ENCODE peak calls at places on chromosomes 6 and 20, in six cellular contexts. P, T, K, F, O and U are unnamed samples.
A peak's percentile ranks its signal among the peaks of the same experiment; 100 is the strongest.

GRCh38 chr6:33974030-33974429 is 170.2 kb upstream of the MLN start:
- DNase-seq in P (no peak), T (no peak), K (no peak), F (no peak), O (no peak), U (no peak)

GRCh38 chr6:143176090-143177021 is 115.7 kb downstream of the AIG1 start:
- DNase-seq in P (no peak), T (no peak), K (no peak), F (no peak), O (no peak), U (no peak)

GRCh38 chr6:159701413-159701999 is 8.5 kb upstream of the SOD2 start:
- DNase-seq in P (no peak), T (no peak), K (peak; percentile 70), F (no peak), O (no peak), U (no peak)

GRCh38 chr6:31204751-31205145 is 34.3 kb upstream of the POU5F1 start:
- DNase-seq in P (no peak), T (no peak), K (no peak), F (no peak), O (no peak), U (no peak)

GRCh38 chr6:114830515-114830914 is 487.7 kb upstream of the HS3ST5 start:
- DNase-seq in P (no peak), T (no peak), K (no peak), F (no peak), O (no peak), U (no peak)

GRCh38 chr6:122781716-122782115 is 2.2 kb downstream of the FABP7 start:
- DNase-seq in P (no peak), T (no peak), K (no peak), F (no peak), O (no peak), U (no peak)

GRCh38 chr6:119344306-119344705 is 5.3 kb downstream of the MAN1A1 start:
- DNase-seq in P (no peak), T (no peak), K (no peak), F (no peak), O (no peak), U (no peak)

GRCh38 chr6:129393659-129394058 is 316.3 kb downstream of the ARHGAP18 start:
- DNase-seq in P (no peak), T (peak; percentile 18), K (no peak), F (no peak), O (no peak), U (no peak)

GRCh38 chr20:15475483-15475882 is 1097.8 kb downstream of the KIF16B start:
- DNase-seq in P (no peak), T (peak; percentile 11), K (no peak), F (no peak), O (no peak), U (no peak)

GRCh38 chr6:43972915-43973304 is 154.3 kb downstream of the MRPL14 start:
- DNase-seq in P (no peak), T (peak; percentile 42), K (no peak), F (no peak), O (peak; percentile 80), U (peak; percentile 94)

GRCh38 chr6:10420546-10421507 is 6.0 kb upstream of the TFAP2A start:
- DNase-seq in P (no peak), T (no peak), K (no peak), F (no peak), O (no peak), U (no peak)

GRCh38 chr6:14721103-14721758 is 524.6 kb upstream of the JARID2 start:
- DNase-seq in P (no peak), T (peak; percentile 38), K (no peak), F (no peak), O (no peak), U (no peak)